ENCODE peak calls at places on chromosomes 12 and 14, in four cellular contexts. D, G, C and Q are unnamed samples. For H3K36me3, the result is how much of the 10 kb centered on the place peaks cover.

GRCh38 chr12:100251917-100252316 is 15.0 kb downstream of the DEPDC4 start:
- DNase-seq in D (no peak), G (peak), C (peak), Q (no peak)

GRCh38 chr14:78700236-78700635 is 530.1 kb downstream of the NRXN3 start:
- DNase-seq in D (no peak), G (no peak), C (no peak), Q (no peak)

GRCh38 chr12:48618541-48618940 is 48.7 kb upstream of the LALBA start:
- DNase-seq in D (peak), G (peak), C (peak), Q (no peak)

GRCh38 chr14:105931808-105932483 is 405.6 kb downstream of the TMEM121 start:
- DNase-seq in D (no peak), G (peak), C (no peak), Q (no peak)

GRCh38 chr14:98582276-98582675 is 689.7 kb downstream of the BCL11B start:
- DNase-seq in D (no peak), G (no peak), C (no peak), Q (no peak)

GRCh38 chr14:93994919-93995682 is 2.0 kb upstream of the CCDC197 start:
- DNase-seq in D (no peak), G (peak), C (no peak), Q (no peak)

GRCh38 chr14:92040431-92041040 is 677 bp upstream of the TRIP11 start:
- DNase-seq in D (no peak), G (peak), C (peak), Q (no peak)

GRCh38 chr12:132294121-132295034 is 35.0 kb downstream of the GALNT9 start:
- DNase-seq in D (no peak), G (no peak), C (no peak), Q (no peak)

GRCh38 chr12:102479099-102479887 is 1.1 kb downstream of the IGF1 start:
- DNase-seq in D (no peak), G (no peak), C (no peak), Q (no peak)

GRCh38 chr12:54736549-54736948 is 88.4 kb upstream of the DCD start:
- DNase-seq in D (no peak), G (no peak), C (no peak), Q (no peak)

GRCh38 chr12:25384954-25385216 is 134.2 kb upstream of the KRAS start:
- DNase-seq in D (no peak), G (no peak), C (no peak), Q (no peak)

GRCh38 chr14:49641697-49642129 is 6.7 kb upstream of the DNAAF2 start:
- DNase-seq in D (no peak), G (peak), C (peak), Q (no peak)

GRCh38 chr12:121084229-121084628 is 45.2 kb upstream of the OASL start:
- DNase-seq in D (no peak), G (no peak), C (no peak), Q (no peak)

GRCh38 chr12:12428961-12429657 is 72.2 kb downstream of the BORCS5 start:
- DNase-seq in D (no peak), G (no peak), C (no peak), Q (no peak)

GRCh38 chr12:99055294-99055693 is 410.2 kb downstream of the APAF1 start:
- DNase-seq in D (no peak), G (no peak), C (no peak), Q (no peak)

GRCh38 chr14:68591786-68592185 is 201.1 kb downstream of the ZFP36L1 start:
- DNase-seq in D (no peak), G (no peak), C (no peak), Q (no peak)

GRCh38 chr14:105710119-105711057 is 184.0 kb downstream of the TMEM121 start:
- DNase-seq in D (no peak), G (no peak), C (no peak), Q (peak)

GRCh38 chr14:70121521-70121920 is 67.2 kb downstream of the SLC8A3 start:
- DNase-seq in D (no peak), G (no peak), C (no peak), Q (no peak)

GRCh38 chr14:94562941-94563883 is 2.0 kb downstream of the SERPINA4 start:
- DNase-seq in D (no peak), G (peak), C (no peak), Q (peak)

GRCh38 chr12:92743026-92743425 is 40.2 kb downstream of the PLEKHG7 start:
- DNase-seq in D (no peak), G (no peak), C (no peak), Q (no peak)

GRCh38 chr12:93790472-93791152 is 113.4 kb downstream of the CRADD start:
- DNase-seq in D (no peak), G (no peak), C (no peak), Q (no peak)

GRCh38 chr12:111157486-111157885 is 211.4 kb downstream of the PHETA1 start:
- DNase-seq in D (no peak), G (no peak), C (no peak), Q (no peak)

GRCh38 chr12:39227218-39227617 is 215.7 kb downstream of the KIF21A start:
- DNase-seq in D (no peak), G (no peak), C (no peak), Q (no peak)
- H3K4me3 ChIP-seq in D (no peak), G (no peak), C (no peak), Q (no peak)

DNA sequence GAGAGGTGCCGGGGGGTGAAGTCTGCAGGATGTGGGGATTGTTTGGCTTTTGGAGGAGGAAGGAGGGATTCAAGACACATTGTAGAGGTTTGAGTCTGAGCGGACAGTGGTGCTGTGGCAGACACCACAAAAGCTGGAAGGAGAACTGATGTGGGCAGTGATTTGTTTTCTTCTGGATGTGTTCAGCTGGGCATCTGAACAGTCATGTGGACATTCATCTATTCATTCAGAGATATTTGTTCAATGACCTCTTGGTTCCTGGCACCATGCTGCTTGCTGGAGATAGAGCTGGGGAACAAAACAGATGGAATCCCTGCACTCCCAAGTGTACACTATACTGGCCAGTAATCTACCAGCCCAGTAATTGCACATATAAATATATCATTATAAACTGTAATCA is 64.0 kb downstream of the PTPN11 start:
- DNase-seq in D (no peak), G (no peak), C (no peak), Q (no peak)
- H3K36me3 ChIP-seq in D (half or more), G (under half), C (under half), Q (half or more)

DNA sequence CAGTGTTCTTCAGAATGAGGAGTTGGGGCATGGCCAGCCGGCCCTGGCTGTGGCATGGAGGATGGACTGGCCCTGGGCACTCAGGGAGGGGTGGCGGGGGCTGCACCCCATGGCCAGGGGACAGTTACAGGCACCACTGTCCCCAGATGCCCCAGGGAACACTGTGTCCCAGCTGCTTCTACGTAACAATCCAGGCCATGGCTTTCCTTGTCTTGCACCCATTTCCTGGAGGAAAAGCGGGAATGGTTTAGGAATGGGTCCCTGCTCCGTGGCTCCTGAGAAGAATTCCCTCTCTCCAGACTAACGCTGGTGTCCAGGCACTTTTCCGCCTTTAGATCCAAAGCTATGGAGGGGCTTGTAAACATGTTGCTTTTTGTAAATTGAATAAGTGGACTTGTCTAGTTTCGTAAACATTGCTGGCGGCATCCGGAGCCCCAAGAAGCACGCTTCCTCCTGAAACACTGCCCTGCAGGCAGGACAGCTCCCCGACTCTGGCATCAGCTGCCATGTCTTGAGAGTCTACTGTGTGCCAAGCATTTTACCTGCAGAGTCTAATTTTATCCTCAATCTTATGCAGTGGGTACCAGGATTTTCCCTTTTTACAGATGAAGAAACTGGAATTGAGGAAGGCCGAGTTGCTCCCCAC is 238.3 kb downstream of the SLC41A2 start:
- DNase-seq in D (no peak), G (no peak), C (no peak), Q (no peak)
- H3K4me3 ChIP-seq in D (peak), G (no peak), C (no peak), Q (peak)

GRCh38 chr12:105228966-105229365 is 7.0 kb downstream of the APPL2 start:
- DNase-seq in D (no peak), G (no peak), C (no peak), Q (no peak)
- H3K36me3 ChIP-seq in D (under half), G (under half), C (under half), Q (under half)

GRCh38 chr14:77141592-77142288 is at the start of gene ZDHHC22:
- DNase-seq in D (no peak), G (peak), C (no peak), Q (no peak)
- H3K4me3 ChIP-seq in D (no peak), G (no peak), C (peak), Q (peak)

GRCh38 chr12:10364839-10365681 is 24.8 kb downstream of the KLRK1 start:
- DNase-seq in D (peak), G (peak), C (peak), Q (no peak)

GRCh38 chr12:10365716-10366433 is 24.0 kb downstream of the KLRK1 start:
- DNase-seq in D (no peak), G (no peak), C (no peak), Q (no peak)

GRCh38 chr12:10366875-10367274 is 23.0 kb downstream of the KLRK1 start:
- DNase-seq in D (no peak), G (no peak), C (peak), Q (no peak)

GRCh38 chr12:10369557-10370150 is 20.2 kb downstream of the KLRK1 start:
- DNase-seq in D (no peak), G (no peak), C (no peak), Q (no peak)

GRCh38 chr12:10368206-10369171 is 21.4 kb downstream of the KLRK1 start:
- DNase-seq in D (no peak), G (no peak), C (no peak), Q (no peak)
- H3K36me3 ChIP-seq in D (under half), G (under half), C (under half), Q (under half)

GRCh38 chr12:8947737-8948136 is 1.7 kb downstream of the M6PR start:
- DNase-seq in D (no peak), G (no peak), C (no peak), Q (no peak)
- H3K4me3 ChIP-seq in D (no peak), G (no peak), C (no peak), Q (peak)

DNA sequence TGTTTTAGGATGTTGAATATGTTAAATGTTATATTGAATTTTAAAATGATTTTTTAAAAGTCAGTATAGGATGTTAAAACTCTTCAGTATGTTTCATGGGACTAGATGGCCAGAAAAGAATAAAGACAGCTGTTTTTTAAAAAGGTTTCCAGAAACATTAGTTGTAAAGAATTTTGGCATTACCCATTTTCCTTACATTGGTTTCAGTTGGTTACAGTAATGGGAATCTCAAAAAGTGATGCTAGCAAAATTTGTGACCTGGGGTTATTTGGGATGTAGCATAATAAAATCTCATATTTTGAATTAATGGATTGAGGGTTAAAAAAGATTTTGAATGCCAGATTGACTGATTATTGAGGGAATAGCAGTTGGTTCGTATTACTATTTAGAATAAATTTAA is 25.3 kb downstream of the EID3 start:
- DNase-seq in D (no peak), G (no peak), C (no peak), Q (no peak)
- H3K36me3 ChIP-seq in D (under half), G (under half), C (under half), Q (half or more)